ENCODE peak calls at places on chromosomes 16 and 17, in five cellular contexts. N is mesenchymal stem cell, H is IMR-90, E is H9, W is mesendoderm. I is an unnamed sample.

GRCh38 chr17:29640981-29641642 is 18.4 kb upstream of the CORO6 start:
- DNase-seq in N (no peak), H (no peak), E (no peak), W (no peak), I (peak)

GRCh38 chr17:55420067-55420775 is 1.4 kb downstream of the MMD start:
- DNase-seq in N (no peak), H (no peak), E (no peak), W (no peak), I (peak)

GRCh38 chr16:83200005-83200779 is 573.4 kb downstream of the CDH13 start:
- DNase-seq in N (no peak), H (peak), E (peak), W (peak), I (no peak)

GRCh38 chr17:41635121-41636097 is 11.0 kb upstream of the KRT17 start:
- DNase-seq in N (no peak), H (no peak), E (no peak), W (peak), I (no peak)

GRCh38 chr17:39738568-39738901 is 797 bp downstream of the GRB7 start:
- DNase-seq in N (no peak), H (no peak), E (peak), W (peak), I (peak)

GRCh38 chr17:79942591-79943353 is 92.9 kb downstream of the TBC1D16 start:
- DNase-seq in N (no peak), H (peak), E (peak), W (no peak), I (no peak)

GRCh38 chr16:88471575-88471974 is 18.5 kb downstream of the ZFPM1 start:
- DNase-seq in N (no peak), H (no peak), E (no peak), W (no peak), I (no peak)

GRCh38 chr16:3147046-3147756 is 12.4 kb downstream of the ZNF213 start:
- DNase-seq in N (no peak), H (no peak), E (peak), W (no peak), I (no peak)

GRCh38 chr17:12712415-12712814 is 46.7 kb downstream of the MYOCD start:
- DNase-seq in N (peak), H (no peak), E (no peak), W (no peak), I (no peak)

GRCh38 chr17:75088465-75088895 is 726 bp downstream of the SLC16A5 start:
- DNase-seq in N (no peak), H (no peak), E (peak), W (no peak), I (no peak)

GRCh38 chr17:75091855-75092327 is 4.1 kb downstream of the SLC16A5 start:
- DNase-seq in N (peak), H (no peak), E (no peak), W (no peak), I (no peak)

GRCh38 chr17:75093543-75094158 is 5.9 kb downstream of the SLC16A5 start:
- DNase-seq in N (no peak), H (no peak), E (no peak), W (no peak), I (peak)

GRCh38 chr17:75088902-75089417 is 1.2 kb downstream of the SLC16A5 start:
- DNase-seq in N (peak), H (no peak), E (peak), W (peak), I (peak)

DNA sequence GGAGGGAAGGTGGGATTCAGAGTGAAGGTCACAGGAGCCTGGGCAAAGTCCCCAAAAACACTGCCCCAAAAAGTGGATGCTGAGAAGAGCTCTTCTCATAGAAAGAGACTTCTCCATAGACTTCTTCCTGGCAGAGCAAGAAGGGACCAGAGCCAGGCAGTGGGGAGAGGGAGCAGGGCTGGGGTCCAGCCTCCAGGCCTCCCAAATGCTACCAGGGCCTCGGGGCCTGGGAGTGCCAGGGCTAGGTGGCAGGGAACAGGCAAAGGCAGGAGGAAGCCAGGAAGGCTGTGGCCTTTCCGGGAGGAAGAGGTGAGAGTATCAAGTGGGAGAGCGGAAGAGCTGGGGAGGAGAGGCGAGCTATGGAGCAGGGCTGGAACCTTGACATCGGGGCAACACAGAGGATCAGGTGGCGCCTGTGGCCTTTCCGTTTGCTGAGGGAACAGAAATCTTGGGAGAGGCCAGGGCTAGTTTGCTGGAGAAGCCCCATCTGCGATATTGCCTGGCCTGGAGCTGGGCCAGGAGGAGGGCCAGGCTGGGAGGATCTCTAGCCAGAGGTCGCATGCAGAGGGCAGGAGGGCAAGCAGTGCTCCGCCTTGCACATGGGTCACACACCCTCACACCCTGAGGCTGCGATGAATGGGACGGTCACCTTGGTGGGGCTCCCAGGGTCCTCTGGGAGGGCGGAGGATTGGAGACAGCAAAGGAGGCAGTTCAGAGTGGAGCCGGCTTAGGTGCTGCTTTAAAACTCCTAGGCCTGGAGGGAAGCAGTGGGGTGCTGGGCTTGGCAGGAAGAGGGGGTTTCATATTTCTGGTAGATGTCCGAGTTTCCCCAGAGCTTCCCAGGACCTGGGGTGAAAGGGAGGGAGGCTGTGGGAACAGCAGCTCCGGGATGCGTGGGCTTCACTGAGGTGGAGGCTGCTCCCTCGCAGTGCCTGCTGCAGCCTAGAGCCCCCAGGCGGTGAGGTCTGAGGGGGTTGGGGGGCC is 3.4 kb downstream of the SLC16A5 start:
- DNase-seq in N (no peak), H (no peak), E (peak), W (no peak), I (no peak)
- H2BK120ac ChIP-seq in N (no peak), H (no peak), E (no peak), W (no peak), I (peak)

DNA sequence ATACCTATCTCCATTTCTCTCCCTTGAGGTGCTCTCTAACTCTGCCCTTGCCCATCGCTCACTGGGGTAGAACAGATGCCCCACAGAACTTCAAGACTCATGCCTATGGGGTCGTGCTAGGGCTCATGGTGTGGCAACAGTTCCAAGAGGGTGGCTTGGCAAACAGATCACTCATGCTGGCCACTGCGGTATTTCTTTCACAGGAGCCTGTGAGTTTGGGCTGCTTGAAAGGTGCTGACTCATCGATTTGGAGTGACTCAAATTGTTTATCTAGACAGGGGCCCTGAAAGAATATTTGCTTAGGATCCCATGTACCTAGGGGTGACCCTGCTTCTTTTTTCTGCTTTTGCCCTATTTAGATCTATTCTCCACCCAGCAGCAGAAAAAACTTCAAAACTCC is 69.9 kb downstream of the IRX5 start:
- DNase-seq in N (no peak), H (no peak), E (no peak), W (no peak), I (no peak)
- H2BK120ac ChIP-seq in N (no peak), H (no peak), E (no peak), W (no peak), I (no peak)

GRCh38 chr16:65771707-65772106 is 594.8 kb upstream of the CDH5 start:
- DNase-seq in N (no peak), H (no peak), E (no peak), W (no peak), I (no peak)

GRCh38 chr16:65770752-65771151 is 595.7 kb upstream of the CDH5 start:
- DNase-seq in N (no peak), H (no peak), E (no peak), W (peak), I (no peak)

GRCh38 chr16:65773319-65773874 is 593.1 kb upstream of the CDH5 start:
- DNase-seq in N (no peak), H (no peak), E (peak), W (peak), I (no peak)

GRCh38 chr16:65774350-65774749 is 592.1 kb upstream of the CDH5 start:
- DNase-seq in N (no peak), H (no peak), E (no peak), W (no peak), I (no peak)

GRCh38 chr16:65772134-65772732 is 594.3 kb upstream of the CDH5 start:
- DNase-seq in N (no peak), H (no peak), E (peak), W (no peak), I (no peak)
- H2BK120ac ChIP-seq in N (no peak), H (no peak), E (peak), W (peak), I (no peak)

GRCh38 chr16:76943936-76944335 is 247.1 kb upstream of the MON1B start:
- DNase-seq in N (no peak), H (no peak), E (no peak), W (no peak), I (no peak)
- H2BK120ac ChIP-seq in N (no peak), H (no peak), E (no peak), W (no peak), I (no peak)

GRCh38 chr17:75087182-75087557 is 584 bp upstream of the SLC16A5 start:
- DNase-seq in N (no peak), H (no peak), E (no peak), W (no peak), I (no peak)
- H2BK120ac ChIP-seq in N (peak), H (peak), E (no peak), W (peak), I (peak)

DNA sequence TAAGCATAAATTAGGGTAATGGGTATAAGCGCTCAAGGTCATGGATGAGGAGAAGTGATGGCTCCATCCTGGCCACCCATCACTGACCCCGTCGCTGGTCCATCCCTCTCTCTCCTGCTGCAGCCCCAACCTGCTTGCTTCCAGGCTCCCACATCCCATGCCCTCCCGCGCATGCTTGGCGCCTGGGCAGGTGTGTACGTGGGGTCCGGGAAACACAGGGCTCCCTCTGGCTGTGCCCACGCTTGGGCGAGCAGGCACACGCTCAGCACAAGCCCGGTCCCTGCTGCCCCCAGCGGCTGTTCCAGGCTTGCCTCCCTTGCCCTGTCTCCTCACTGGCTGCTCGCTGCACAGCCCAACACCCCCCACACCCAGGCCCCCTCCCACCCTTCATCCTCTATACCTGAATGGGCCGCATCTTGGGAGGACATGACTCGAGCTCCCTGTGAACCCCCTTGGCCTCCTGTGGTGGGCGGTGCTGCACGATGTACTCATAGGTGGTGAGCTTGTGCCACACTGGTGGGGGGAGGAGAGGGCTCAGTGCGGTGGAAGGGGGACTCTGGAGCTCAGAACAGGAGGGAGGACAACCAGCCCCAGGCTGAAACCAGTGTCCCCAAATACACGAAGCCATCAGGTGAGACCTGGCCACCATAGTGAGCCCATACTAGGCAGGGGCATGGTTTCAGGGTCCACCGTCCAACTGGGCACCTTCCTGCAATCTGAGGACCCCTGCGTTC is 4.7 kb upstream of the TPPP3 start:
- DNase-seq in N (no peak), H (no peak), E (no peak), W (no peak), I (no peak)
- H2BK120ac ChIP-seq in N (no peak), H (no peak), E (no peak), W (no peak), I (no peak)

GRCh38 chr16:68786685-68787418 is 49.8 kb downstream of the CDH1 start:
- DNase-seq in N (peak), H (peak), E (no peak), W (no peak), I (no peak)

GRCh38 chr16:68792465-68793324 is 50.6 kb upstream of the TANGO6 start:
- DNase-seq in N (peak), H (peak), E (no peak), W (no peak), I (peak)

GRCh38 chr16:68790944-68791343 is 52.4 kb upstream of the TANGO6 start:
- DNase-seq in N (no peak), H (no peak), E (peak), W (peak), I (no peak)

GRCh38 chr16:68785715-68786114 is 48.6 kb downstream of the CDH1 start:
- DNase-seq in N (no peak), H (no peak), E (no peak), W (no peak), I (no peak)

GRCh38 chr16:68790130-68790761 is 53.1 kb upstream of the TANGO6 start:
- DNase-seq in N (peak), H (peak), E (no peak), W (peak), I (peak)
- H2BK120ac ChIP-seq in N (no peak), H (no peak), E (no peak), W (no peak), I (no peak)

DNA sequence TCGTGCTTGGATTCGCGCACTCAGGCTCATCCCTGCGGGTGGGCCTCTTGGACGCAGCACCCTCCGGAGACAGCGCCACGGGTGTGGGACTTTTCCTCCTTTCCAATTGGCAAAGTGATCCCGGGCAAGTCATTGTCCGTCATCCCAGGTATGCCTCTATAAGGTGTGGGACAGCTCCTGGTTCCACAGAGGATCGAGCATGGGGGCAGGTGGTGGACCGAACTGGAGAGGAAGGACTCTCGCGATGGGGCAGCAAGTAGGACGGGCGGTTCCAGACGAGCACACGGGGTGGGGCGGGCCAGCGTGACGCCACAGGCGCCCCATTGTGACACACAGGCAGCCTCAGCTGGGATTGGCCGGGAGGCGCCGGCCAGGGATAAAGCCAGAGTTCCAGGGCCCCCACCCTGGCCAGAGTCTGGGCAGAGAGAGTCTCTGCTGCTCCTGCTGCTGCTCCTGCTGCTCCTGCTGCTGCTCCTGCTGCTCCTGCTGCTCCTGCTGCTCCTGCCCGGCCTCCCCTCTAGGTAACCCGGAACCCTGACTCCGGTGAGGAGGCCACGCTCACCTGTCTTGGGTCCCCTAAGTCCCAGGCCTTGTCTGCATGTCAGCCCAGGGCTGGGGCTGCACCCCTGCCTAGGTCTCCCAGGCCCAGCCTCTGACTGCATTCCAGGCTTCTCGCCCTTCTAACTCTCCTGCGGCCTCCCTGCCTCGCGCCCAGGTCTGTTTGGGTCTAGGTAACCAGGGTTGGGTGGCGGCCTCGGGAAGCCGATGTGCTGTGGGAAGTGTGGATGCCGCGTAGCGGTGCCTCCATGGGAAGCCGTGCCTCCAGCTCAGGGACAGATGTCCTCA is 38.5 kb upstream of the SLC47A1 start:
- DNase-seq in N (no peak), H (no peak), E (no peak), W (no peak), I (no peak)
- H2BK120ac ChIP-seq in N (no peak), H (no peak), E (no peak), W (no peak), I (no peak)

DNA sequence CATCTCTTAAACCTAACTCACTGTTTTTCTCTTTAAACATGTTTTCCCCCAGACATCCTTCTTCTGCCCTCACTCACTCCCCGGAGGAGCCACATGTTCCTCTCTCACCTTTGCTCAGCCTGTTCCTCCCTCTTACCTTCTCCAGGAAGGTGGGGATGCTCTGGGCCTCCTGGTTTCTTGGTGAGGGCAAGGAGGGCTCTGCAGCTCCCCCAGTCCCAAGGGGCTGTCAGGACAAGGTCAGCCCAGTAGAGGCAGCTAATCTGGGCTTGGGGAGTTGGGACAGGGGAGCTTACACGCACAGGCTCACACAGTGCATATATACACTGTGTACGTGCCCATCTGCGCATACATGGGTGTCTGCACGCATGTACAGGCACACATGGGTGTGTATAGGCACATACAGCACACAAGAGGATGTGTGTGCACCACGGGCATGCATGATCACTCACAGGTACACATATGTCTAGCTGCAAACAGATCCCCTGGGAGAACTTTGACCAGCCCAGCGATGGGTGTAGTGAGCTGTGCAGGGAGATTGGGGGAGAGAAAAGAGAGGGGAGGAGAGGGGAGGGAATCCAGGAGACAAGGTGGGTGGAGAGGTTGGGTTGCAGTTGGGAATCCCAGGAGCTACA is 28.6 kb upstream of the SPNS3 start:
- DNase-seq in N (no peak), H (no peak), E (no peak), W (no peak), I (no peak)
- H2BK120ac ChIP-seq in N (no peak), H (no peak), E (no peak), W (no peak), I (peak)

DNA sequence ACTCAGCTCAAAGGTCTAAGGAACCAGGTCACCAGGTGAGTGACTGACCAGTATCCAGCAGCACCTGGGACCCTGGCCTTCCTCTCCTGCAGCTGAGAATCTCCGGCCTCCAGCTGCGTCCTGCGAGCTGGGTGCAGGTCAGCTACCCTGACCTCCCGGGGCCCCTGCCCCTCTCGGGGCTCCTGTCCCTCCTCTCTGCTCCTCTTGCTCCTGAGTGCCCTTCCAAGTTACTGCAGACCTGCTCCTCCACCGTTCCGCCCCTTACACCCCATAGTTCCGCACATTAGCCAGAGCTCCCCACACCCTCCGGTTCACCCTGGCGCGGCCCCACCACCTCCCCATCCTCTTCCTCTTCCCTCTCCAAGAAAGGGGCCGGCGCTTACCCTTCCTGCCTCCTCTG is 10.6 kb downstream of the FOXJ1 start:
- DNase-seq in N (no peak), H (no peak), E (peak), W (no peak), I (no peak)
- H2BK120ac ChIP-seq in N (no peak), H (no peak), E (no peak), W (no peak), I (no peak)

I was measured in trophoblast cell.